ENCODE peak calls at places on chromosomes 13 and 19, in four cellular contexts. T is H1, E is K562, L is GM12878. D is an unnamed sample.

GRCh38 chr19:46975011-46975917 is 44.4 kb upstream of the NPAS1 start:
- DNase-seq in T (no peak), E (no peak), L (no peak), D (no peak)

GRCh38 chr13:59691501-59692066 is 472.1 kb downstream of the DIAPH3 start:
- DNase-seq in T (no peak), E (no peak), L (no peak), D (no peak)

GRCh38 chr13:112859817-112860190 is 109.2 kb upstream of the MCF2L start:
- DNase-seq in T (no peak), E (no peak), L (no peak), D (no peak)

GRCh38 chr19:54158812-54159351 is 639 bp downstream of the LENG1 start:
- DNase-seq in T (no peak), E (no peak), L (no peak), D (no peak)

GRCh38 chr13:50691682-50692263 is 151.7 kb downstream of the DLEU7 start:
- DNase-seq in T (no peak), E (peak; percentile 7), L (no peak), D (no peak)

GRCh38 chr19:33064117-33064777 is 441 bp downstream of the RHPN2 start:
- DNase-seq in T (no peak), E (peak; percentile 43), L (no peak), D (no peak)

GRCh38 chr13:114199961-114200672 is 21.1 kb downstream of the CFAP97D2 start:
- DNase-seq in T (no peak), E (no peak), L (no peak), D (no peak)

GRCh38 chr19:40947573-40947972 is 43.5 kb upstream of the CYP2B6 start:
- DNase-seq in T (no peak), E (no peak), L (no peak), D (no peak)

GRCh38 chr13:46728777-46729176 is 68.2 kb downstream of the ESD start:
- DNase-seq in T (no peak), E (peak; percentile 17), L (no peak), D (no peak)

GRCh38 chr19:46471116-46471733 is at the start of gene PNMA8A:
- DNase-seq in T (peak; percentile 74), E (peak; percentile 89), L (no peak), D (no peak)

DNA sequence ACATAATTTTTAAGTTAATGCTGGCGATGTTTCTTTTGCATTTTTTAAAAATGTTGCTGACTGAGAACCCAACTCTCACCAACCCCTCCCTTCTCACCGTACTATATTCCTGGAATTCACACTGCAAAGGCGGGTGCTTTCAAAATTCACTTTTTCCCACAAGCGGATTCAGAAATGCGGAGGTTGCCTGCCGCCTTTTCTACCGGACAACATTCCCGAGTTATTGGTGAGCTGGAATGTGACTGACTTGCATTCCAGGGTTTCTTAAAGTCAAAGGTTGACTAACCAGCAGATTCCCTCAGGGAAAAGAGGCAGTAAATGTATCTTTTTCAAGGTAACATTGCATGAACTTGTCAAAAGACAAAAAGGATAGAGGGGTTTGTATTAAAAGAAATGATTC is 113.3 kb downstream of the RAB20 start:
- DNase-seq in T (no peak), E (no peak), L (no peak), D (peak; percentile 43)
- TF ChIP-seq EGR1 in T (no peak), E (no peak), L (no peak), D (peak; percentile 30)

DNA sequence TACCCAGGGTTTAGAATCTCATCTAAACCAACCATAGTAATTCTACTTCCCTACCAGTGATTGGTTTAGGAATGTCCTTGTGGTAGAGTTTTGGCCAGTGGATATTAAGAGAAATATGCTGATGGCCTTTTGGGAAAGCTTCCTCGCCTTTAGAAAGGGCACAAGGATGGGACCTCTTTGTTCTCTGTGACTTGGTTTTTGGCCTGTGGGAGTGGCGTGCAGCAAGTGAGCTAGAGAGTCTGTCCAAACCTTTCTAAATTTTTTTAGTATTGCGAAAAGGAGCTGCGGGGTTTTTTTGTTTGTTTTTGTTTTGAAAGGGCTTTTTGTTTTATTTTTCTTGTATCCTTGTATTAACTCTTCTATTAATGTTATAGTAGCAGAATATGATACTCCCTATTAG is 20.6 kb downstream of the USPL1 start:
- DNase-seq in T (no peak), E (no peak), L (no peak), D (no peak)
- TF ChIP-seq CEBPB in T (no peak), E (no peak), L (no peak), D (no peak)

GRCh38 chr13:102402292-102402691 is 444 bp upstream of the FGF14 start:
- DNase-seq in T (peak; percentile 51), E (no peak), L (no peak), D (no peak)
- TF ChIP-seq EGR1 in T (no peak), E (no peak), L (no peak), D (no peak)

DNA sequence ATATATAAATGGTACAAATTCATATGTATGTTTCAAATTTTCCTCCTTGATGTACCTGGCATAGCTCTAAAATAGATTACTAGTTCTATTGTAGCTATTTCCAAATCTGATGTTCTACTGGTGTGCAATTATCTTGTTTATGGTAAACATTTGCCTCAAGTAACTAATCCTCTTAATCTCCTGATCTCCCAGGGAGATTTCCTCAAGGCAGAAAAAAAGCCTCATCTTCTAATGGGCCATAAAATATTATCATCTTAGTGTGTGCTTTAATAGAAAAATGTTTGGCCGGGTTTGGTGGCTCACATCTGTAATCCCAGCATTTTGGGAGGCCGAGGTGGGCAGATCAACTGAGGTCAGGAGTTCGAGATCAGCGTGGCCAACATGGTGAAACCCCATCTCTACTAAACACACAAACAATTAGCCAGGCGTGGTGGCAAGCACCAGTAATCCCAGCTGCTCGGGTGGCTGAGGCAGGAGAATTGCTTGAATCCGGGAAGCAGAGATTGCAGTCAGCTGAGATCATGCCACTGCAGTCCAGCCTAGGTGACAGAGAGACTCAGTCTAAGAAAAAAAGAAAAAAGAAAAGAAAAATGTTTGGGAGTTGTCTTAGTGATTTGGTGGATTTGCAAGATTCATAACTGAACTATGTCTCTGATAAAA is 498.9 kb upstream of the SLITRK5 start:
- DNase-seq in T (no peak), E (no peak), L (no peak), D (no peak)
- TF ChIP-seq CEBPB in T (no peak), E (no peak), L (no peak), D (no peak)

GRCh38 chr19:31166206-31166605 is 183.0 kb downstream of the TSHZ3 start:
- DNase-seq in T (no peak), E (no peak), L (no peak), D (no peak)
- TF ChIP-seq EGR1 in T (no peak), E (no peak), L (no peak), D (no peak)

GRCh38 chr13:39682788-39683187 is 27.3 kb downstream of the COG6 start:
- DNase-seq in T (no peak), E (no peak), L (peak; percentile 11), D (no peak)
- TF ChIP-seq CEBPB in T (no peak), E (no peak), L (no peak), D (no peak)

D was measured in HCT116.